ENCODE peak calls at places on chromosomes 3 and 15, in five cellular contexts. One of them, this sample, is unnamed.

GRCh38 chr3:52649461-52650210 is 36.1 kb downstream of the PBRM1 start:
- DNase-seq in tibial artery: no peak
- DNase-seq in CD8-positive, alpha-beta T cell: no peak
- DNase-seq in MCF 10A: no peak
- DNase-seq in fibroblast of pulmonary artery: peak
- DNase-seq in this sample: no peak

GRCh38 chr3:61594978-61595687 is 33.8 kb downstream of the PTPRG start:
- DNase-seq in tibial artery: no peak
- DNase-seq in CD8-positive, alpha-beta T cell: no peak
- DNase-seq in MCF 10A: peak
- DNase-seq in fibroblast of pulmonary artery: peak
- DNase-seq in this sample: no peak

GRCh38 chr3:186646106-186646505 is 5.9 kb downstream of the FETUB start:
- DNase-seq in tibial artery: no peak
- DNase-seq in CD8-positive, alpha-beta T cell: no peak
- DNase-seq in MCF 10A: no peak
- DNase-seq in fibroblast of pulmonary artery: no peak
- DNase-seq in this sample: no peak

GRCh38 chr3:69741057-69741830 is 2.0 kb downstream of the MITF start:
- DNase-seq in tibial artery: no peak
- DNase-seq in CD8-positive, alpha-beta T cell: no peak
- DNase-seq in MCF 10A: no peak
- DNase-seq in fibroblast of pulmonary artery: no peak
- DNase-seq in this sample: no peak

GRCh38 chr3:13352621-13353131 is 67.4 kb downstream of the NUP210 start:
- DNase-seq in tibial artery: no peak
- DNase-seq in CD8-positive, alpha-beta T cell: peak
- DNase-seq in MCF 10A: peak
- DNase-seq in fibroblast of pulmonary artery: no peak
- DNase-seq in this sample: no peak

GRCh38 chr3:18049101-18049500 is 306.7 kb upstream of the TBC1D5 start:
- DNase-seq in tibial artery: no peak
- DNase-seq in CD8-positive, alpha-beta T cell: no peak
- DNase-seq in MCF 10A: no peak
- DNase-seq in fibroblast of pulmonary artery: peak
- DNase-seq in this sample: no peak

GRCh38 chr3:3992312-3992874 is 193.2 kb downstream of the LRRN1 start:
- DNase-seq in tibial artery: no peak
- DNase-seq in CD8-positive, alpha-beta T cell: no peak
- DNase-seq in MCF 10A: no peak
- DNase-seq in fibroblast of pulmonary artery: no peak
- DNase-seq in this sample: no peak

GRCh38 chr15:62068071-62068786 is 1.5 kb downstream of the C2CD4A start:
- DNase-seq in tibial artery: peak
- DNase-seq in CD8-positive, alpha-beta T cell: peak
- DNase-seq in MCF 10A: peak
- DNase-seq in fibroblast of pulmonary artery: peak
- DNase-seq in this sample: peak

GRCh38 chr15:63048986-63049665 is 6.6 kb downstream of the TPM1 start:
- DNase-seq in tibial artery: peak
- DNase-seq in CD8-positive, alpha-beta T cell: peak
- DNase-seq in MCF 10A: peak
- DNase-seq in fibroblast of pulmonary artery: peak
- DNase-seq in this sample: peak

GRCh38 chr3:54541369-54541768 is 386.5 kb downstream of the LRTM1 start:
- DNase-seq in tibial artery: no peak
- DNase-seq in CD8-positive, alpha-beta T cell: no peak
- DNase-seq in MCF 10A: no peak
- DNase-seq in fibroblast of pulmonary artery: no peak
- DNase-seq in this sample: no peak

GRCh38 chr3:52682016-52682415 is 3.7 kb downstream of the PBRM1 start:
- DNase-seq in tibial artery: peak
- DNase-seq in CD8-positive, alpha-beta T cell: no peak
- DNase-seq in MCF 10A: peak
- DNase-seq in fibroblast of pulmonary artery: peak
- DNase-seq in this sample: peak

GRCh38 chr3:194254032-194254431 is 97.1 kb downstream of the CPN2 start:
- DNase-seq in tibial artery: no peak
- DNase-seq in CD8-positive, alpha-beta T cell: peak
- DNase-seq in MCF 10A: no peak
- DNase-seq in fibroblast of pulmonary artery: no peak
- DNase-seq in this sample: no peak

GRCh38 chr3:24315991-24316390 is 178.7 kb downstream of the THRB start:
- DNase-seq in tibial artery: no peak
- DNase-seq in CD8-positive, alpha-beta T cell: no peak
- DNase-seq in MCF 10A: peak
- DNase-seq in fibroblast of pulmonary artery: peak
- DNase-seq in this sample: no peak

GRCh38 chr3:160331127-160331937 is 67.7 kb downstream of the IFT80 start:
- DNase-seq in tibial artery: no peak
- DNase-seq in CD8-positive, alpha-beta T cell: no peak
- DNase-seq in MCF 10A: peak
- DNase-seq in fibroblast of pulmonary artery: peak
- DNase-seq in this sample: peak

GRCh38 chr3:55622733-55623132 is 135.6 kb upstream of the WNT5A start:
- DNase-seq in tibial artery: no peak
- DNase-seq in CD8-positive, alpha-beta T cell: no peak
- DNase-seq in MCF 10A: no peak
- DNase-seq in fibroblast of pulmonary artery: no peak
- DNase-seq in this sample: no peak

GRCh38 chr3:55622116-55622515 is 135.0 kb upstream of the WNT5A start:
- DNase-seq in tibial artery: no peak
- DNase-seq in CD8-positive, alpha-beta T cell: no peak
- DNase-seq in MCF 10A: no peak
- DNase-seq in fibroblast of pulmonary artery: no peak
- DNase-seq in this sample: no peak

GRCh38 chr3:55623786-55624185 is 136.7 kb upstream of the WNT5A start:
- DNase-seq in tibial artery: no peak
- DNase-seq in CD8-positive, alpha-beta T cell: no peak
- DNase-seq in MCF 10A: peak
- DNase-seq in fibroblast of pulmonary artery: no peak
- DNase-seq in this sample: no peak

GRCh38 chr3:55626284-55626675 is 139.2 kb upstream of the WNT5A start:
- DNase-seq in tibial artery: no peak
- DNase-seq in CD8-positive, alpha-beta T cell: no peak
- DNase-seq in MCF 10A: no peak
- DNase-seq in fibroblast of pulmonary artery: no peak
- DNase-seq in this sample: no peak

DNA sequence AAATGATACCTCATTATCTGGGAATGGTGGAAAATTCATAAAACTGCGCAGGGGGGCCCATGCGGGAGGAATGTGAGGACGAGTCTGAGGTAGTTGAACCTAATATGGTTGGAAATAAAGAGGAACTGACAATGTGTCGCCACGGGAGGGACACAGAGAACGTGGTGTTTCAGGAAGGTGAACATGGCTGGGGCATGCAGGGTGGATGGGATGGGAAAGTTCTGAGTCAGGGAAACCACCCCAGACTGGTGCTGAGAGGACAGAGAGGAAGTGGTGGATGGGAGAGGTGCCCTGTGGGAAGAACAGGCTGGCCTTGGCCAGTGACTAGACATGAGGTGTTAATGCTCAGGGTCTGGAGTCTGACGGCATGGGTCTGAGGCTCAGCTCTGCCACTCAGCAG is 137.1 kb upstream of the WNT5A start:
- DNase-seq in tibial artery: no peak
- DNase-seq in CD8-positive, alpha-beta T cell: no peak
- DNase-seq in MCF 10A: peak
- DNase-seq in fibroblast of pulmonary artery: no peak
- DNase-seq in this sample: no peak
- TF ChIP-seq CTCF in tibial artery: no peak
- TF ChIP-seq CTCF in CD8-positive, alpha-beta T cell: no peak
- TF ChIP-seq CTCF in MCF 10A: no peak
- TF ChIP-seq CTCF in fibroblast of pulmonary artery: no peak
- TF ChIP-seq CTCF in this sample: no peak

DNA sequence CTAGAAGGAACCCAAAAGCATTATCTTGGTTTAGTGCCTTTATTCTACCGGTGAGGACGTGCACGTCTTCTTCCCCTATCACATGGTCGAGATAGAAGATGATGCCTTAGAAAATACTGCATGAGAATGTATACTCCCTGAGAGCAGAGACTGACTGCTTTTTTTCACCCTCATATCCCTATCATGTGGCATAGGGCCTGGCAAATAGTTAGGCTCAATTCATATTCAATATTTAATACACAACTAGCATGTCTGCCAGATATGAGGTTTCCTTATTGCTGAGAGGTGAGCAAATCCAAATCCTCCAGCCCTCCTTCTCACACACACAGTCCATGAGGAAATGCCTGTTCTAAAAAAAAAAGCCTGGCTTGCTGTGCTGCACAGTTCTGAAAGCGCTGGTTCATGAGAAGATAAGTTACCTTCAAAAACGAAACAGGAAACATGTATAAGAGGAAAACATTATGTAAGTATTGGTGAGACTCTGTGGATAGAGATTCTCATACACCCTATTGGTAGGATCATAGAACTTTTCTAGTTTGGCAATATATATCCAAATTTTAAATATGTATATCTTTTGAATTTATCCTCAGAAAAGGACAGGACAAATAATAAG is 15.5 kb upstream of the ACAP2 start:
- DNase-seq in tibial artery: no peak
- DNase-seq in CD8-positive, alpha-beta T cell: no peak
- DNase-seq in MCF 10A: no peak
- DNase-seq in fibroblast of pulmonary artery: peak
- DNase-seq in this sample: no peak
- TF ChIP-seq CTCF in tibial artery: no peak
- TF ChIP-seq CTCF in CD8-positive, alpha-beta T cell: peak
- TF ChIP-seq CTCF in MCF 10A: no peak
- TF ChIP-seq CTCF in fibroblast of pulmonary artery: no peak
- TF ChIP-seq CTCF in this sample: no peak

GRCh38 chr3:172188511-172188910 is 149.1 kb downstream of the FNDC3B start:
- DNase-seq in tibial artery: no peak
- DNase-seq in CD8-positive, alpha-beta T cell: no peak
- DNase-seq in MCF 10A: no peak
- DNase-seq in fibroblast of pulmonary artery: no peak
- DNase-seq in this sample: no peak

GRCh38 chr3:172184106-172184822 is 144.9 kb downstream of the FNDC3B start:
- DNase-seq in tibial artery: no peak
- DNase-seq in CD8-positive, alpha-beta T cell: no peak
- DNase-seq in MCF 10A: no peak
- DNase-seq in fibroblast of pulmonary artery: no peak
- DNase-seq in this sample: no peak

GRCh38 chr3:172187511-172187910 is 148.1 kb downstream of the FNDC3B start:
- DNase-seq in tibial artery: no peak
- DNase-seq in CD8-positive, alpha-beta T cell: no peak
- DNase-seq in MCF 10A: no peak
- DNase-seq in fibroblast of pulmonary artery: no peak
- DNase-seq in this sample: no peak

GRCh38 chr3:172189213-172189612 is 149.8 kb downstream of the FNDC3B start:
- DNase-seq in tibial artery: no peak
- DNase-seq in CD8-positive, alpha-beta T cell: no peak
- DNase-seq in MCF 10A: no peak
- DNase-seq in fibroblast of pulmonary artery: no peak
- DNase-seq in this sample: no peak

GRCh38 chr3:172186607-172187006 is 147.2 kb downstream of the FNDC3B start:
- DNase-seq in tibial artery: no peak
- DNase-seq in CD8-positive, alpha-beta T cell: no peak
- DNase-seq in MCF 10A: no peak
- DNase-seq in fibroblast of pulmonary artery: no peak
- DNase-seq in this sample: no peak
- TF ChIP-seq CTCF in tibial artery: no peak
- TF ChIP-seq CTCF in CD8-positive, alpha-beta T cell: no peak
- TF ChIP-seq CTCF in MCF 10A: no peak
- TF ChIP-seq CTCF in fibroblast of pulmonary artery: no peak
- TF ChIP-seq CTCF in this sample: no peak

GRCh38 chr3:126847061-126847460 is 135.9 kb upstream of the PLXNA1 start:
- DNase-seq in tibial artery: no peak
- DNase-seq in CD8-positive, alpha-beta T cell: peak
- DNase-seq in MCF 10A: no peak
- DNase-seq in fibroblast of pulmonary artery: no peak
- DNase-seq in this sample: no peak

GRCh38 chr3:126849768-126850167 is 133.1 kb upstream of the PLXNA1 start:
- DNase-seq in tibial artery: no peak
- DNase-seq in CD8-positive, alpha-beta T cell: no peak
- DNase-seq in MCF 10A: no peak
- DNase-seq in fibroblast of pulmonary artery: no peak
- DNase-seq in this sample: no peak

GRCh38 chr3:126848991-126849390 is 133.9 kb upstream of the PLXNA1 start:
- DNase-seq in tibial artery: no peak
- DNase-seq in CD8-positive, alpha-beta T cell: peak
- DNase-seq in MCF 10A: no peak
- DNase-seq in fibroblast of pulmonary artery: no peak
- DNase-seq in this sample: no peak

GRCh38 chr3:126846316-126846715 is 136.6 kb upstream of the PLXNA1 start:
- DNase-seq in tibial artery: no peak
- DNase-seq in CD8-positive, alpha-beta T cell: no peak
- DNase-seq in MCF 10A: peak
- DNase-seq in fibroblast of pulmonary artery: peak
- DNase-seq in this sample: no peak

GRCh38 chr3:126845910-126846309 is 137.0 kb upstream of the PLXNA1 start:
- DNase-seq in tibial artery: no peak
- DNase-seq in CD8-positive, alpha-beta T cell: peak
- DNase-seq in MCF 10A: no peak
- DNase-seq in fibroblast of pulmonary artery: no peak
- DNase-seq in this sample: no peak
- TF ChIP-seq CTCF in tibial artery: no peak
- TF ChIP-seq CTCF in CD8-positive, alpha-beta T cell: no peak
- TF ChIP-seq CTCF in MCF 10A: no peak
- TF ChIP-seq CTCF in fibroblast of pulmonary artery: no peak
- TF ChIP-seq CTCF in this sample: no peak

GRCh38 chr3:129625071-129625874 is 18.8 kb upstream of the PLXND1 start:
- DNase-seq in tibial artery: no peak
- DNase-seq in CD8-positive, alpha-beta T cell: no peak
- DNase-seq in MCF 10A: peak
- DNase-seq in fibroblast of pulmonary artery: no peak
- DNase-seq in this sample: no peak

GRCh38 chr3:129627350-129628168 is 21.1 kb upstream of the PLXND1 start:
- DNase-seq in tibial artery: peak
- DNase-seq in CD8-positive, alpha-beta T cell: peak
- DNase-seq in MCF 10A: peak
- DNase-seq in fibroblast of pulmonary artery: peak
- DNase-seq in this sample: peak

GRCh38 chr3:129629011-129629410 is 22.5 kb upstream of the PLXND1 start:
- DNase-seq in tibial artery: no peak
- DNase-seq in CD8-positive, alpha-beta T cell: no peak
- DNase-seq in MCF 10A: no peak
- DNase-seq in fibroblast of pulmonary artery: no peak
- DNase-seq in this sample: no peak

GRCh38 chr3:129628169-129628522 is 21.7 kb upstream of the PLXND1 start:
- DNase-seq in tibial artery: no peak
- DNase-seq in CD8-positive, alpha-beta T cell: no peak
- DNase-seq in MCF 10A: no peak
- DNase-seq in fibroblast of pulmonary artery: no peak
- DNase-seq in this sample: no peak

DNA sequence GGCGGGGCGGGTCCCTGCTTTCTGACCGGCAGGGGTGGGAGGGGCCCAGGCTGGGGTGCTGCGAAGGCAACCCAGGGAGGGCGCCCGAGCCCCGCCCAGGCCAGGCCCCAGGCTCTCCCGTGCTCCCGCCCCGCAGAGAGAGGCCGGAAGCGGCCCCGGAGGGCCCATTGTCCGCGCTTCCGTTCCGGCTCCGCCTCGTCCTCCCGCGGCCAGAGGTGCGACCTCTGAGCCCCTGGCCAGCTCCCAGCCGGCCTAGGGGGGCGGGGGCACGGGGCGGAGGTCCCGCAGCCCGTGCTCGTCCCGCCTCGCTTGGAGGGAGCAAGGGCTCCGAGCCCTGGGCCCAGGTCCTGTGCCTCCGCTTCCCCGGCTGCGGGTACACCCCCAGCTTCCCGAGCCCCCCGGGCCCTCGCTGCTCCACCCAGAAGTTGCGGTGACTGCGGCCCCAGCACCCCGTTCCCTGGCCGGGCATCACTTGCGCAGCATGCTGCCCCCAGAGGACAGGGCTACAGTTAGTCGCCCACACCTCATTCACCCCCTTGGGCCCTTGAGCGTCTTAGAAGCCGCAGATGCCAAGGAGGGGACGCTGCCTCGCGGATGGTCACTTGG is 20.4 kb upstream of the PLXND1 start:
- DNase-seq in tibial artery: peak
- DNase-seq in CD8-positive, alpha-beta T cell: peak
- DNase-seq in MCF 10A: peak
- DNase-seq in fibroblast of pulmonary artery: peak
- DNase-seq in this sample: peak
- TF ChIP-seq CTCF in tibial artery: peak
- TF ChIP-seq CTCF in CD8-positive, alpha-beta T cell: no peak
- TF ChIP-seq CTCF in MCF 10A: no peak
- TF ChIP-seq CTCF in fibroblast of pulmonary artery: no peak
- TF ChIP-seq CTCF in this sample: peak

This sample was measured in Caco-2.